ENCODE peak calls at places on chromosomes 1 and 21, in six cellular contexts. H is gastrocnemius medialis, N is stomach, F is prostate gland, I is IMR-90, W is thoracic aorta. Z is an unnamed sample. For H3K27me3, the result is how much of the 10 kb centered on the place peaks cover.

GRCh38 chr1:246797597-246797996 is 73.4 kb downstream of the SCCPDH start:
- DNase-seq in W (no peak), H (no peak), F (no peak), I (no peak), N (no peak), Z (no peak)

GRCh38 chr21:34930971-34931370 is 118.1 kb downstream of the RUNX1 start:
- DNase-seq in H (no peak), W (no peak), F (no peak), I (peak), N (no peak), Z (no peak)

GRCh38 chr1:116825735-116826438 is 71.7 kb downstream of the CD2 start:
- DNase-seq in H (no peak), W (no peak), I (no peak), F (peak), N (no peak), Z (no peak)

GRCh38 chr1:173426057-173426456 is 51.1 kb upstream of the PRDX6 start:
- DNase-seq in N (no peak), W (no peak), I (no peak), H (no peak), F (no peak), Z (no peak)

GRCh38 chr1:43592974-43593683 is 56.8 kb upstream of the KDM4A start:
- DNase-seq in H (no peak), I (no peak), W (no peak), F (no peak), N (no peak), Z (no peak)

GRCh38 chr1:23573574-23574182 is 14.4 kb upstream of the ID3 start:
- DNase-seq in W (no peak), I (no peak), F (no peak), N (no peak), H (no peak), Z (no peak)

GRCh38 chr1:212683357-212683722 is 16.3 kb downstream of the BATF3 start:
- DNase-seq in F (no peak), I (no peak), W (no peak), H (no peak), N (no peak), Z (no peak)

GRCh38 chr1:228415853-228416216 is 826 bp downstream of the TRIM17 start:
- DNase-seq in F (no peak), W (no peak), H (no peak), I (no peak), N (no peak), Z (no peak)

GRCh38 chr1:221839794-221840395 is 98.0 kb upstream of the DUSP10 start:
- DNase-seq in I (peak), W (no peak), F (no peak), N (peak), H (peak), Z (peak)

GRCh38 chr1:111989531-111990025 is at the start of gene KCND3:
- DNase-seq in F (peak), I (peak), W (no peak), H (peak), N (peak), Z (no peak)

GRCh38 chr1:199545780-199546179 is 481.7 kb upstream of the NR5A2 start:
- DNase-seq in I (no peak), H (no peak), N (no peak), F (no peak), W (no peak), Z (no peak)

GRCh38 chr1:10975567-10976326 is 36.7 kb upstream of the TARDBP start:
- DNase-seq in H (peak), I (peak), W (no peak), F (peak), N (peak), Z (no peak)

GRCh38 chr21:15480160-15480559 is 249.6 kb upstream of the USP25 start:
- DNase-seq in W (no peak), I (no peak), N (no peak), F (no peak), H (no peak), Z (no peak)

GRCh38 chr1:109754738-109755137 is 9.0 kb downstream of the EPS8L3 start:
- DNase-seq in H (no peak), W (no peak), I (no peak), N (no peak), F (no peak), Z (no peak)

GRCh38 chr1:155910621-155911121 is 478 bp downstream of the RIT1 start:
- DNase-seq in I (peak), N (peak), F (peak), H (no peak), W (no peak), Z (no peak)

GRCh38 chr1:87113313-87113712 is 198.9 kb downstream of the HS2ST1 start:
- DNase-seq in N (no peak), F (no peak), I (peak), H (no peak), W (no peak), Z (no peak)

GRCh38 chr1:58136502-58136901 is 410.0 kb downstream of the OMA1 start:
- DNase-seq in N (no peak), I (no peak), W (no peak), H (no peak), F (no peak), Z (no peak)

GRCh38 chr21:44395260-44395659 is 41.8 kb downstream of the TRPM2 start:
- DNase-seq in F (no peak), W (no peak), N (no peak), H (no peak), I (no peak), Z (no peak)

GRCh38 chr21:44392916-44393315 is 39.5 kb downstream of the TRPM2 start:
- DNase-seq in W (no peak), N (no peak), I (no peak), H (no peak), F (no peak), Z (no peak)

GRCh38 chr21:44392185-44392584 is 38.8 kb downstream of the TRPM2 start:
- DNase-seq in N (no peak), H (no peak), W (no peak), F (no peak), I (no peak), Z (no peak)

GRCh38 chr21:44397431-44398031 is 44.1 kb downstream of the TRPM2 start:
- DNase-seq in N (no peak), W (no peak), I (no peak), H (no peak), F (no peak), Z (no peak)

GRCh38 chr21:44394733-44395132 is 41.3 kb downstream of the TRPM2 start:
- DNase-seq in N (no peak), I (no peak), W (no peak), H (no peak), F (no peak), Z (no peak)
- H3K27ac ChIP-seq in N (no peak), I (no peak), W (no peak), H (no peak), F (no peak), Z (no peak)

DNA sequence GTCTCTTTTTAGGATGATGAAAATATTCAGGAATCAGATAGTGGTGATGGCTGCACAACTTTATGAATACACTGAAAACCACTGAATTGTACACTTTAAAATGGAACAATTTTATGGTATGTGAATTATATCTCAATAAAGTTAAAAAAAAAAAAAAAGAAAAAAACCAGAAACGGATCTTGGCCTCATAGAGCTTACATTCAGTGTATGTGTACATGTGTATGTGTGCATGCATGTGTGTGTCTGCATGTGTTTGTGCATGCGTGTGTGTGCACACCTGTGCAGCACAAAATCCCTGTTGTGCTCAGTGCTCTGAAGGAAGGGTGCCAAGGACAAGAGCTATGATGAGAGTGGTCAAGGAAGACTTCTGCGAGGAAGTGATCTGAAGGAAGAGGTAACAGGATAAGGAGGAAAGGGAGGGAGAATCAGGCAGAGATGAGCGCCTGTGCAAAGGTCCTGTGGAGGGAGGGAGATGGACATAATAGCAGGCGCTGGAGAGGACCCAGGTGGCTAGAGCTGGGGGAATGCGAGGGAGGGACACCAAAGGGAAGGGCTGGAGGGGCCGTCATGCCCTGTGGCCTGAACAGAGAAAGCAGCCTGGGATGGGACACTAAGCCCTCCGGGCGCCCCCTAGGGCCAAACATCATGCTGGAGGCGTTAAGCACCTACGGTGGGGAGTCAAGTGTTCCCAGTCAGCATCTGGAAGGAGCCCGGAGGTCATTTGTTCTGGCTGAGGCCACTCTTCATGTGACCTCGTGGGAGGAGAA is 25.2 kb downstream of the NKAIN1 start:
- DNase-seq in N (no peak), W (no peak), H (no peak), I (no peak), F (no peak), Z (no peak)
- TF ChIP-seq CTCF in N (no peak), W (no peak), H (no peak), I (no peak), F (no peak), Z (no peak)

DNA sequence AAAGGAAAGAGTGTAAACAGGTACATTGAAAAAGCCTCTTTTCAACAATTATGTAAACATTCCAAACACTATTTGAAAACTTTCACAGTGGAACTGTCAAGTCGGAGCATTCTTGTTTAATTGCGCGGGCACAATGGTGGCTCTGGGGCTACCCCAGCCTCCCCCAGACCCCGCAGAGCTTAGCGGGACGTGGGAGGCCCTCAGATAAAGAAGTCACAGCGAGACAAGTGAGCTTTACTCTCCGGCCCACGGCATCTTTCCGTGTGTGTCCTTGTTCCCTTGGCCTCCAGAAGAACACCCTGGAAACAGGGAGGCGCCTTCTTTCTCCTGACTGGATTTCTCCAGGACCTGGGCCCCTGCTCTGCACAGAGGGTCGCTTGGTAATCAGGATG is 382.8 kb downstream of the RRAGC start:
- DNase-seq in H (no peak), I (no peak), W (no peak), F (no peak), N (no peak), Z (no peak)
- H3K27me3 ChIP-seq in H (under half), I (under half), W (under half), F (under half), N (half or more), Z (under half)

GRCh38 chr1:6832789-6833188 is 47.5 kb downstream of the CAMTA1 start:
- DNase-seq in H (no peak), N (no peak), F (no peak), W (no peak), I (no peak), Z (no peak)

GRCh38 chr1:6834366-6834765 is 49.1 kb downstream of the CAMTA1 start:
- DNase-seq in I (peak), W (no peak), N (no peak), F (no peak), H (no peak), Z (no peak)

GRCh38 chr1:6833804-6834203 is 48.5 kb downstream of the CAMTA1 start:
- DNase-seq in H (peak), I (no peak), W (no peak), N (no peak), F (no peak), Z (no peak)

GRCh38 chr1:6835139-6835538 is 49.9 kb downstream of the CAMTA1 start:
- DNase-seq in N (no peak), I (no peak), F (no peak), W (no peak), H (no peak), Z (no peak)

GRCh38 chr1:6831368-6831767 is 46.1 kb downstream of the CAMTA1 start:
- DNase-seq in N (no peak), H (no peak), I (no peak), W (no peak), F (no peak), Z (no peak)
- H3K27ac ChIP-seq in N (no peak), H (no peak), I (no peak), W (peak), F (no peak), Z (no peak)

GRCh38 chr1:237041461-237041794 is 556 bp upstream of the RYR2 start:
- DNase-seq in I (no peak), N (no peak), F (no peak), W (no peak), H (no peak), Z (no peak)

GRCh38 chr1:237040823-237041222 is 1.2 kb upstream of the RYR2 start:
- DNase-seq in I (no peak), W (no peak), N (no peak), H (no peak), F (no peak), Z (no peak)

GRCh38 chr1:237042467-237042891 is 495 bp downstream of the RYR2 start:
- DNase-seq in F (no peak), W (no peak), N (no peak), I (no peak), H (no peak), Z (no peak)

GRCh38 chr1:237042892-237043576 is 1.1 kb downstream of the RYR2 start:
- DNase-seq in F (no peak), H (no peak), N (no peak), W (no peak), I (no peak), Z (no peak)

GRCh38 chr1:237041795-237042466 is at the start of gene RYR2:
- DNase-seq in F (no peak), I (no peak), W (no peak), N (no peak), H (no peak), Z (no peak)
- TF ChIP-seq CTCF in F (no peak), I (no peak), W (peak), N (peak), H (no peak), Z (no peak)

DNA sequence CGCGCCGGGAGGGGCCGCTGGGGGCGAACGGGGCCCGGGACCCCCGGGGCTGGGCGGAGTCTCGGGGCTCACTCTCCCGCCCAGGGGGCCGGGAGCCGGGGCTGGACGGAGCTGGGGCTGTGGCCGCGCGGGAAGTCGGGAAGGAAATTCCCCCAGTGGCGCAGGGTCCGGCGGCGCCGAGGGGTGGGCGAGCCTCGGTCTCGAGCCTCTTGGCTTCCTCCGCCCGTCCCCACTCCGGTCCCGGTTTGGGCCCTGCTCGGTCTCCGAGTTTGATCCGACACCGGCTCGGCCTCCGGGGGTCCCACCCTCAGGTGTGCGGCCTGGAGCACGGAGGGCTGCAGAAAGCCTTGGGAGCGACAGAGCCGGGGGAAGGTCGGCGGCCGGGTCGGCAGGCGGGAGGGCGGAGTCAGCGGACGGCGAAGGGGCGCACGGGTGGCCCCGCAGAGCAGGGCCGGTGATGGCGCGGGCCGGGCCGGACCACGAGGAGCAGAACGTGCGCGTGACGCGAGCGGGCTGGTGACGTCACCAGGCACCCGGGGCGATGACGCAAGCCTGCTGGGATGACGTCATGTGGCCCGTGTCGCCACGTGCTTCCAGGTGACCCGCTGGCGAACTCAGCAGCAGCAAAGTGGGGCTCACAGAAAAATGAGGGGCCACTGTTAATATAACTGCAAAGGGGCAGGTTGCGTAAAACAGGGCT is 610 bp upstream of the HES4 start:
- DNase-seq in I (peak), F (peak), N (peak), W (no peak), H (no peak), Z (peak)
- H3K27me3 ChIP-seq in I (under half), F (under half), N (half or more), W (under half), H (under half), Z (half or more)

GRCh38 chr1:161044908-161045748 is 649 bp downstream of the USF1 start:
- DNase-seq in H (peak), W (no peak), N (peak), I (peak), F (peak), Z (peak)

GRCh38 chr1:161045749-161046573 is at the start of gene USF1:
- DNase-seq in F (peak), N (peak), H (peak), I (peak), W (peak), Z (peak)

GRCh38 chr1:161048949-161049722 is 3.4 kb upstream of the USF1 start:
- DNase-seq in W (no peak), N (no peak), F (no peak), I (no peak), H (no peak), Z (no peak)

GRCh38 chr1:161046574-161047167 is 894 bp upstream of the USF1 start:
- DNase-seq in H (no peak), I (no peak), W (no peak), N (no peak), F (no peak), Z (no peak)

GRCh38 chr1:161047436-161048420 is 2.0 kb upstream of the USF1 start:
- DNase-seq in F (no peak), N (no peak), I (no peak), H (no peak), W (no peak), Z (no peak)
- H3K27ac ChIP-seq in F (no peak), N (no peak), I (no peak), H (no peak), W (peak), Z (no peak)

GRCh38 chr1:235329139-235329808 is 904 bp downstream of the GGPS1 start:
- DNase-seq in H (no peak), I (peak), W (no peak), N (peak), F (peak), Z (peak)
- TF ChIP-seq CTCF in H (no peak), I (no peak), W (no peak), N (no peak), F (no peak), Z (peak)

GRCh38 chr1:9624081-9624480 is 27.4 kb upstream of the PIK3CD start:
- DNase-seq in F (no peak), H (no peak), W (no peak), N (no peak), I (no peak), Z (no peak)
- H3K27me3 ChIP-seq in F (under half), H (under half), W (under half), N (under half), I (under half), Z (under half)

Z was measured in CD4-positive, alpha-beta T cell.